ENCODE peak calls at places on chromosomes 5 and 9, in five cellular contexts. K is transverse colon, A is SJSA1, D is foreskin fibroblast, P is hepatocyte. N is an unnamed sample.

GRCh38 chr9:121767176-121767769 is 115.8 kb downstream of the DAB2IP start:
- DNase-seq in D (no peak), A (no peak), K (no peak), P (no peak), N (no peak)

GRCh38 chr9:68739631-68740174 is 34.7 kb downstream of the PIP5K1B start:
- DNase-seq in A (no peak), P (peak), D (no peak), K (peak), N (no peak)

GRCh38 chr9:22170990-22171663 is 162.0 kb upstream of the CDKN2B start:
- DNase-seq in K (no peak), A (no peak), D (no peak), P (no peak), N (no peak)

GRCh38 chr5:10118150-10118549 is 131.5 kb downstream of the ATPSCKMT start:
- DNase-seq in K (no peak), P (no peak), D (no peak), A (no peak), N (no peak)

GRCh38 chr5:164799391-164799790 is 1294.0 kb downstream of the MAT2B start:
- DNase-seq in D (no peak), K (no peak), A (no peak), P (no peak), N (no peak)

GRCh38 chr5:110054240-110054639 is 364.5 kb downstream of the MAN2A1 start:
- DNase-seq in K (peak), P (peak), A (no peak), D (no peak), N (peak)

GRCh38 chr9:76658510-76659231 is 105.6 kb upstream of the PCA3 start:
- DNase-seq in K (no peak), D (peak), A (no peak), P (peak), N (no peak)

GRCh38 chr5:178785999-178786398 is 55.5 kb upstream of the ZNF354A start:
- DNase-seq in A (no peak), D (peak), K (no peak), P (peak), N (no peak)

GRCh38 chr5:96404191-96404867 is 28.7 kb downstream of the PCSK1 start:
- DNase-seq in P (no peak), A (no peak), K (no peak), D (no peak), N (no peak)

GRCh38 chr9:131927092-131927491 is 152.6 kb downstream of the MED27 start:
- DNase-seq in D (no peak), A (no peak), P (no peak), K (no peak), N (no peak)

GRCh38 chr5:110038297-110038997 is 348.7 kb downstream of the MAN2A1 start:
- DNase-seq in A (no peak), D (no peak), K (no peak), P (no peak), N (no peak)

GRCh38 chr5:9339206-9339818 is 206.6 kb downstream of the SEMA5A start:
- DNase-seq in P (no peak), K (no peak), D (no peak), A (no peak), N (no peak)

GRCh38 chr9:79565245-79565644 is 6.5 kb upstream of the TLE4 start:
- DNase-seq in P (no peak), K (peak), D (peak), A (no peak), N (no peak)

GRCh38 chr5:149273237-149273636 is 1.6 kb downstream of the AFAP1L1 start:
- DNase-seq in D (no peak), K (no peak), A (no peak), P (no peak), N (no peak)

GRCh38 chr5:57509501-57510260 is 27.1 kb upstream of the ACTBL2 start:
- DNase-seq in P (no peak), D (no peak), K (no peak), A (no peak), N (no peak)

GRCh38 chr5:177500685-177501522 is 3.5 kb upstream of the PDLIM7 start:
- DNase-seq in D (peak), A (peak), K (peak), P (peak), N (no peak)

GRCh38 chr9:21326526-21327139 is 8.6 kb downstream of the KLHL9 start:
- DNase-seq in P (peak), A (no peak), D (no peak), K (no peak), N (peak)

GRCh38 chr9:35054185-35054835 is 18.1 kb downstream of the VCP start:
- DNase-seq in D (no peak), P (no peak), K (no peak), A (no peak), N (no peak)

GRCh38 chr5:88256872-88257271 is 11.8 kb downstream of the TMEM161B start:
- DNase-seq in D (no peak), K (no peak), P (no peak), A (no peak), N (no peak)

GRCh38 chr5:16570121-16570815 is 46.5 kb downstream of the RETREG1 start:
- DNase-seq in D (no peak), K (no peak), A (no peak), P (no peak), N (peak)

GRCh38 chr9:72952914-72953313 is at the start of gene ALDH1A1:
- DNase-seq in A (no peak), D (no peak), K (peak), P (peak), N (no peak)

GRCh38 chr5:98905857-98906688 is 22.7 kb downstream of the CHD1 start:
- DNase-seq in K (no peak), D (no peak), A (no peak), P (peak), N (no peak)

GRCh38 chr5:160356550-160357347 is 13.7 kb downstream of the C1QTNF2 start:
- DNase-seq in K (no peak), A (no peak), D (no peak), P (no peak), N (no peak)

GRCh38 chr5:179143446-179143845 is 83.3 kb downstream of the ZNF354C start:
- DNase-seq in P (peak), D (peak), K (no peak), A (no peak), N (no peak)

GRCh38 chr5:59246470-59247250 is 646.9 kb downstream of the PDE4D start:
- DNase-seq in P (no peak), K (no peak), A (no peak), D (peak), N (peak)

GRCh38 chr5:90434116-90434714 is 24.7 kb upstream of the CETN3 start:
- DNase-seq in A (no peak), D (peak), K (peak), P (peak), N (no peak)

GRCh38 chr9:16873131-16873787 is 2.8 kb upstream of the BNC2 start:
- DNase-seq in A (no peak), D (peak), K (no peak), P (peak), N (no peak)

GRCh38 chr9:129319076-129319937 is 141.2 kb upstream of the IER5L start:
- DNase-seq in P (no peak), D (no peak), K (no peak), A (no peak), N (no peak)

GRCh38 chr5:142248853-142249462 is 75.9 kb downstream of the SPRY4 start:
- DNase-seq in K (peak), P (peak), A (peak), D (peak), N (peak)
- H3K4me3 ChIP-seq in K (no peak), P (no peak), A (no peak), D (peak), N (no peak)

GRCh38 chr9:127502706-127503378 is 51.5 kb downstream of the LRSAM1 start:
- DNase-seq in A (no peak), P (no peak), D (no peak), K (no peak), N (no peak)
- H3K4me3 ChIP-seq in A (no peak), P (no peak), D (no peak), K (no peak), N (no peak)

GRCh38 chr5:81393430-81393782 is 528 bp downstream of the ACOT12 start:
- DNase-seq in A (no peak), P (no peak), K (no peak), D (no peak), N (no peak)

GRCh38 chr5:81398741-81399140 is 4.8 kb upstream of the ACOT12 start:
- DNase-seq in P (no peak), D (no peak), A (no peak), K (no peak), N (no peak)

GRCh38 chr5:81395262-81395661 is 1.3 kb upstream of the ACOT12 start:
- DNase-seq in D (peak), P (no peak), A (no peak), K (no peak), N (no peak)

GRCh38 chr5:81397169-81397568 is 3.2 kb upstream of the ACOT12 start:
- DNase-seq in D (peak), P (no peak), A (no peak), K (no peak), N (no peak)

DNA sequence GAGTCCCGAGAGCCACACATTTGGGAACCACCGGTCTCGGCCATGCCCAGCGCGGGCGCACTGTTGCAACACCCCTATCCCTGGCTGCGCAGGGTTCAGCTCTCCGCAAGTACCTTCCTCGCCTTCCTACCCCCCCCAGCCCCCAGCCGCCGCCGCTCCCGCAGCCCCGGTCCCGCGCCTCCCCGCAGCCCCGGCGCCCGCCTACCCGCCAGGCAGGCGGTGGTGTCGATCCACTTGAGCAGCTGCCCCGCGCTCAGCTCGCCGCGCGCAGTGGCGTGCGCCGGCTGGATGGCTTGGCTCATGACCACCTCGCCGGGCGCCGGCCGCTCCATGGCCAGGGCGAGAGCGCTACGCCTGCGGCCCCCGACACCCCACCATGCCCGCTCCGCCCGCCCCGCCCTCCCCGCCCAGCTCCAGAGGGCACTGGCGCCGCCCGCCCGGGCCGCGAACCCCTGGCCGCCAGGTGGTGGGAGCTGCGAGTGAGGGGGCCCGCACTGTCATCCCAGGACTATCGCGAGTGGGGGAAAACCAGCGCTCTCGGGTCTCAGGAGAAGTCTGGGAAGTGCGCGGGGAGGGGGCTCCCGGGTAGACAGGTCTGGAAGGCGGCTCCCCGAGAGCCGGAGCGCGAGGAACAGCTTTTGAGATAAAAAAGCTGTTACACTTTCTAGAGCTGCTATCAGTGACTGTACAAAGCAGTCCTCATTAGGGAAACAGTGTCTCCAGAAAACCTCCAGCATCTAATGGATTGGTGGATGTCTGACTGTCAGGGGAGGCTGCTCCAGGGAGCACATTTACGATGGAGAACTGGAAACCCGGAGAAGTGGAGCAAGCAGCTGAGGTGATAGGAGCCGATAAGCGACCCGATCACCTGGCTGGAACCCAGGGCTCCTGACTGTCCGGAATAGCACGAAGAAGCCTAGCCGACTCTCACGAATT is at the start of gene ACOT12:
- DNase-seq in P (peak), A (no peak), D (peak), K (no peak), N (no peak)
- H3K4me3 ChIP-seq in P (peak), A (peak), D (peak), K (peak), N (peak)

GRCh38 chr9:110784309-110784708 is 115.7 kb downstream of the MUSK start:
- DNase-seq in P (no peak), K (no peak), A (no peak), D (no peak), N (no peak)
- H3K4me3 ChIP-seq in P (no peak), K (no peak), A (no peak), D (no peak), N (no peak)

DNA sequence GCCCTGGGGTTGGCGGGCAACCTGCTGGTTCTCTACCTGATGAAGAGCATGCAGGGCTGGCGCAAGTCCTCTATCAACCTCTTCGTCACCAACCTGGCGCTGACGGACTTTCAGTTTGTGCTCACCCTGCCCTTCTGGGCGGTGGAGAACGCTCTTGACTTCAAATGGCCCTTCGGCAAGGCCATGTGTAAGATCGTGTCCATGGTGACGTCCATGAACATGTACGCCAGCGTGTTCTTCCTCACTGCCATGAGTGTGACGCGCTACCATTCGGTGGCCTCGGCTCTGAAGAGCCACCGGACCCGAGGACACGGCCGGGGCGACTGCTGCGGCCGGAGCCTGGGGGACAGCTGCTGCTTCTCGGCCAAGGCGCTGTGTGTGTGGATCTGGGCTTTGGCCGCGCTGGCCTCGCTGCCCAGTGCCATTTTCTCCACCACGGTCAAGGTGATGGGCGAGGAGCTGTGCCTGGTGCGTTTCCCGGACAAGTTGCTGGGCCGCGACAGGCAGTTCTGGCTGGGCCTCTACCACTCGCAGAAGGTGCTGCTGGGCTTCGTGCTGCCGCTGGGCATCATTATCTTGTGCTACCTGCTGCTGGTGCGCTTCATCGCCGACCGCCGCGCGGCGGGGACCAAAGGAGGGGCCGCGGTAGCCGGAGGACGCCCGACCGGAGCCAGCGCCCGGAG is 972 bp downstream of the RXFP3 start:
- DNase-seq in K (no peak), A (no peak), D (no peak), P (no peak), N (no peak)
- H3K4me3 ChIP-seq in K (no peak), A (no peak), D (peak), P (no peak), N (peak)

GRCh38 chr5:14809369-14810144 is 62.0 kb downstream of the ANKH start:
- DNase-seq in A (peak), P (no peak), K (peak), D (peak), N (peak)
- H3K4me3 ChIP-seq in A (no peak), P (no peak), K (no peak), D (no peak), N (no peak)

GRCh38 chr5:134029156-134029555 is 24.4 kb upstream of the VDAC1 start:
- DNase-seq in P (peak), A (peak), K (no peak), D (peak), N (peak)
- H3K4me3 ChIP-seq in P (no peak), A (no peak), K (no peak), D (no peak), N (no peak)

DNA sequence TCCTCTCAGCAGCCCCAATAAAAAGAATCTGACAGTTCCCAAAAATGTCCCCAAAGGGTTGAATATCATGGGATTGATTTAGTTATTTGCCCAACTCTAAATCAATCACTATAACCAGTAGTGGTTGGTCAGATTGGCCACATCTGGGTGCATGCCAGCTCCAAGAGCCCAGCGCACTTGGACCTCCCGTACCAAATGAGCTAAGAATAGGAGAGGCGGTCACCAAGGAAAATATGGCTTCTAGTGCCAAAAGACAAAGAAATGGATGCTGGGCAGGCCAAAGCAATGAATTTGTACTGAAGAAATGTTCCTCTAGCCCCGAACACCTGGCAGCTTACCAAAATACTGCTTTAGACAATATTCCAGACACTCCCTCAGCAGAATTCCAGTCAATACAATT is 80.3 kb downstream of the RCL1 start:
- DNase-seq in K (no peak), P (no peak), D (no peak), A (no peak), N (no peak)
- H3K4me3 ChIP-seq in K (no peak), P (no peak), D (no peak), A (no peak), N (no peak)

DNA sequence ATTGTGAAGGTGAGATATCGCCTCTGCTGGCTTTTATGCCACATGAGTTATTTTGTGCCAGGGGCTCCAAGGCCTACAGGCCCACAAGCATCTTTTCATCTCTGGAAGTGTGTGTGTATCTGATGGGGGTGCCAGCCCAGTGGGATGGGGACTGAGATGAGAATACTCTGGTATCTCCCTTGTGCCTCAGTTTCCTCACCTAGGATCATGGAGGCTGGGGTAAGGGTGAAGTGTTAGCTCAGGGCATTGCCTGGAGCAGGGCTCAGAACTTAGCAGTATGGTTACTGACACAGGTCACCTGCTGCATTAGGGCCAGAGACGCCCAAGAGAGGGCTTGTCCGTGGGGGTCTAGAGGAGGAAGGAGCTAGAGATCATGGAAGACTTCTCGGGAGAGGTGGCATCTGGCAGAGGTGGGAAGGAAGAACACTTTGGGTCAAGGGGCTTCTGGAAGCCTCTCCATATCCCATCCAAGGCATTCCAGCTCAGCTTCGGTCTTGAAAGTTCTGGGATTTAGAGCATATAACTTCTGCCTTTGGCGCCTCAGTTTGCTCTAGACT is 755 bp upstream of the WNK2 start:
- DNase-seq in D (no peak), K (no peak), P (no peak), A (no peak), N (no peak)
- H3K4me3 ChIP-seq in D (no peak), K (peak), P (peak), A (no peak), N (no peak)